ENCODE peak calls at places on chromosomes 13 and 19, in seven cellular contexts. Z, T, F, K, V, Q and N are unnamed samples.
A peak's percentile ranks its signal among the peaks of the same experiment; 100 is the strongest.

GRCh38 chr13:101838305-101838835 is 385.9 kb downstream of the ITGBL1 start:
- DNase-seq in Q (no peak), K (no peak), Z (no peak), T (no peak), F (no peak), V (no peak), N (peak; percentile 1)

GRCh38 chr13:75217949-75218348 is 264.0 kb downstream of the TBC1D4 start:
- DNase-seq in K (no peak), F (no peak), T (no peak), Q (no peak), V (no peak), Z (peak; percentile 24), N (peak; percentile 4)

GRCh38 chr13:51814825-51815650 is 11.1 kb upstream of the DHRS12 start:
- DNase-seq in V (peak; percentile 11), F (peak; percentile 70), Z (peak; percentile 62), T (peak; percentile 83), K (peak; percentile 52), Q (peak; percentile 41), N (peak; percentile 50)

GRCh38 chr13:89812856-89813255 is 1534.6 kb upstream of the MIR17HG start:
- DNase-seq in V (no peak), Q (no peak), T (no peak), F (no peak), Z (no peak), K (no peak), N (no peak)

GRCh38 chr13:40456979-40457553 is 209.4 kb downstream of the FOXO1 start:
- DNase-seq in Z (no peak), T (no peak), F (no peak), V (no peak), Q (no peak), K (no peak), N (no peak)

GRCh38 chr19:50198431-50199253 is 4.8 kb upstream of the MYH14 start:
- DNase-seq in T (no peak), V (peak; percentile 35), F (no peak), K (peak; percentile 25), Q (no peak), Z (no peak), N (no peak)

GRCh38 chr19:42284641-42285341 is 15.7 kb downstream of the CIC start:
- DNase-seq in K (no peak), Q (no peak), Z (no peak), V (no peak), F (no peak), T (peak; percentile 52), N (no peak)

GRCh38 chr13:73514208-73514607 is 455.4 kb downstream of the KLF5 start:
- DNase-seq in Z (no peak), K (no peak), Q (no peak), V (no peak), F (no peak), T (no peak), N (no peak)

GRCh38 chr13:24505256-24505655 is 7.3 kb downstream of the PARP4 start:
- DNase-seq in Q (no peak), V (no peak), T (no peak), Z (peak; percentile 2), K (no peak), F (no peak), N (no peak)